ENCODE peak calls at places on chromosomes 2 and 18, in six cellular contexts. H is NCI-H1930, C is breast epithelium, I is endothelial cell, P is HuH-7.5, T is cardiac fibroblast. E is an unnamed sample.

GRCh38 chr2:38376346-38376682 is 759 bp downstream of the ATL2 start:
- DNase-seq in H (peak; percentile 32), C (no peak), I (no peak), P (peak; percentile 66), T (peak; percentile 71), E (peak; percentile 55)

GRCh38 chr2:218815244-218815637 is 16.4 kb downstream of the PRKAG3 start:
- DNase-seq in H (no peak), C (no peak), I (no peak), P (no peak), T (no peak), E (no peak)

GRCh38 chr2:69683170-69683971 is 39.8 kb upstream of the AAK1 start:
- DNase-seq in H (no peak), C (no peak), I (peak; percentile 34), P (no peak), T (peak; percentile 87), E (no peak)

GRCh38 chr2:237445611-237446332 is 31.8 kb upstream of the COL6A3 start:
- DNase-seq in H (no peak), C (no peak), I (no peak), P (no peak), T (no peak), E (no peak)

GRCh38 chr2:218026676-218027425 is 24.1 kb upstream of the TNS1 start:
- DNase-seq in H (no peak), C (peak; percentile 92), I (peak; percentile 1), P (no peak), T (no peak), E (peak; percentile 33)

GRCh38 chr18:59540819-59541218 is 156.4 kb downstream of the CCBE1 start:
- DNase-seq in H (no peak), C (no peak), I (no peak), P (no peak), T (peak; percentile 80), E (no peak)

GRCh38 chr2:20448246-20449046 is 1.6 kb downstream of the RHOB start:
- DNase-seq in H (no peak), C (no peak), I (no peak), P (no peak), T (peak; percentile 37), E (no peak)

GRCh38 chr2:119862127-119862889 is 102.6 kb downstream of the PTPN4 start:
- DNase-seq in H (no peak), C (no peak), I (no peak), P (no peak), T (no peak), E (no peak)

GRCh38 chr2:84904717-84905174 is 710 bp upstream of the TMSB10 start:
- DNase-seq in H (no peak), C (peak; percentile 69), I (peak; percentile 56), P (peak; percentile 49), T (peak; percentile 71), E (no peak)

GRCh38 chr2:47072728-47073191 is 82.3 kb downstream of the STPG4 start:
- DNase-seq in H (no peak), C (no peak), I (no peak), P (no peak), T (no peak), E (no peak)

GRCh38 chr2:233100192-233100998 is 40.3 kb downstream of the INPP5D start:
- DNase-seq in H (no peak), C (no peak), I (no peak), P (no peak), T (no peak), E (peak; percentile 59)

GRCh38 chr18:36446059-36446458 is 148.5 kb downstream of the FHOD3 start:
- DNase-seq in H (no peak), C (no peak), I (no peak), P (no peak), T (peak; percentile 14), E (no peak)

GRCh38 chr18:51013259-51013658 is 16.8 kb upstream of the SMAD4 start:
- DNase-seq in H (no peak), C (no peak), I (no peak), P (no peak), T (no peak), E (no peak)

GRCh38 chr18:961644-962355 is 57.1 kb downstream of the ADCYAP1 start:
- DNase-seq in H (no peak), C (no peak), I (peak; percentile 48), P (peak; percentile 33), T (peak; percentile 65), E (peak; percentile 25)

GRCh38 chr2:146873646-146874259 is 971.1 kb upstream of the ACVR2A start:
- DNase-seq in H (no peak), C (no peak), I (no peak), P (no peak), T (no peak), E (no peak)

GRCh38 chr2:6764968-6765723 is 100.6 kb downstream of the CMPK2 start:
- DNase-seq in H (no peak), C (no peak), I (no peak), P (no peak), T (no peak), E (no peak)

GRCh38 chr2:197575987-197576386 is 60.1 kb downstream of the MOB4 start:
- DNase-seq in H (no peak), C (no peak), I (no peak), P (no peak), T (peak; percentile 89), E (no peak)

E was measured in T47D.